ENCODE peak calls at places on chromosomes 7 and 10, in ten cellular contexts. X is A549, F is foreskin fibroblast, K is AG04450, V is left ventricle myocardium inferior, C is cardiac muscle cell, W is trophoblast cell, S is small intestine, H is ascending aorta, G is coronary artery. E is an unnamed sample.
A peak's percentile ranks its signal among the peaks of the same experiment; 100 is the strongest.

GRCh38 chr7:1091019-1091643 is 3.2 kb downstream of the GPER1 start:
- DNase-seq in X (no peak), F (no peak), K (no peak), V (no peak), C (no peak), W (no peak), S (no peak), H (no peak), G (no peak), E (no peak)

GRCh38 chr10:75293456-75293840 is 57.7 kb upstream of the COMTD1 start:
- DNase-seq in X (no peak), F (no peak), K (no peak), V (no peak), C (no peak), W (no peak), S (no peak), H (no peak), G (no peak), E (no peak)

GRCh38 chr10:132291826-132292225 is 15.9 kb downstream of the STK32C start:
- DNase-seq in X (no peak), F (no peak), K (no peak), V (no peak), C (no peak), W (no peak), S (no peak), H (no peak), G (no peak), E (no peak)

GRCh38 chr10:73413108-73413527 is 740 bp downstream of the ANXA7 start:
- DNase-seq in X (peak; percentile 62), F (no peak), K (no peak), V (no peak), C (no peak), W (peak; percentile 73), S (peak; percentile 74), H (no peak), G (no peak), E (no peak)

GRCh38 chr7:99514050-99514449 is 9.6 kb downstream of the ZKSCAN5 start:
- DNase-seq in X (no peak), F (no peak), K (no peak), V (no peak), C (no peak), W (no peak), S (no peak), H (no peak), G (no peak), E (no peak)

GRCh38 chr7:141354251-141354650 is 197.0 kb upstream of the AGK start:
- DNase-seq in X (no peak), F (no peak), K (no peak), V (no peak), C (no peak), W (no peak), S (no peak), H (no peak), G (no peak), E (no peak)

GRCh38 chr10:55274367-55274766 is 473.3 kb upstream of the PCDH15 start:
- DNase-seq in X (no peak), F (no peak), K (no peak), V (no peak), C (no peak), W (no peak), S (no peak), H (no peak), G (no peak), E (no peak)

GRCh38 chr10:33136271-33136670 is 178.2 kb upstream of the ITGB1 start:
- DNase-seq in X (no peak), F (peak; percentile 73), K (no peak), V (no peak), C (no peak), W (no peak), S (peak; percentile 16), H (no peak), G (no peak), E (no peak)

GRCh38 chr10:7561216-7561893 is 105.4 kb downstream of the ITIH5 start:
- DNase-seq in X (no peak), F (no peak), K (no peak), V (peak; percentile 88), C (peak; percentile 73), W (peak; percentile 86), S (no peak), H (no peak), G (no peak), E (no peak)

GRCh38 chr10:90709727-90710126 is 148.1 kb downstream of the HTR7 start:
- DNase-seq in X (no peak), F (no peak), K (no peak), V (no peak), C (no peak), W (no peak), S (no peak), H (no peak), G (no peak), E (no peak)
- H3K4me3 ChIP-seq in X (no peak overlapping the region), F (no peak overlapping the region), K (no peak overlapping the region), V (no peak overlapping the region), C (no peak overlapping the region), W (no peak overlapping the region), S (no peak overlapping the region), H (no peak overlapping the region), G (no peak overlapping the region), E (no peak overlapping the region)

GRCh38 chr7:70502117-70502516 is 629.8 kb upstream of the GALNT17 start:
- DNase-seq in X (no peak), F (no peak), K (no peak), V (no peak), C (no peak), W (no peak), S (no peak), H (no peak), G (no peak), E (no peak)
- H3K4me3 ChIP-seq in X (no peak overlapping the region), F (no peak overlapping the region), K (no peak overlapping the region), V (no peak overlapping the region), C (no peak overlapping the region), W (no peak overlapping the region), S (no peak overlapping the region), H (no peak overlapping the region), G (no peak overlapping the region), E (no peak overlapping the region)

DNA sequence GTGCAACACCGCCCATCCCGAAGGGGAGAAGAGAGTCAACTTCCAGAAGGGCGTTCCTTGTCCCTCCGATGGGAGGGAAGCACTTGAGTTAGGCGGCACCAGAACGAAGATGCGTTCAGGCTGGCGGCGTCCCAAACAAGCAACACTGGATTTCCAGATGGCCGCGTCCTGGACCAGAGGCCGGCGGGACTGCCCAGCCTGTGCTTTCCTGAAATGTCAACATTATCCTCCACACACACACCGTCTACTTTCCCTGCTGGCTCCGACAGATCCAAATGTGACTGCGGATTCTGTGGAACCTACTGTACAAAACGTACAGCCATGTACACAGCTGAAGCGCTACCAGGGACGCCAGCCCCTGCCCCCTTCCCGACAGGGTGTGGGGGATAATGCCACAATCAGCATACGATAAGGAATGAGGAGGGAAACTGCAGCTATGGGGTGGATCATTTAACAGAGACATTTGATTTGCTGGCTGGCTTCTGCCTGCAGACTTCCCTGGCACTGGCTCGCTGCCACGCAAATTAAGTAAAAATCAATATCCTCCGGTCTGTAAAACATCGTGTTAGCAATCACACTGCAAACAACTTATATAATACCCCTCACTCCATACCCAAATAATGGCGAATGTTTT is 82.1 kb downstream of the ZRANB1 start:
- DNase-seq in X (no peak), F (no peak), K (no peak), V (peak; percentile 80), C (no peak), W (no peak), S (peak; percentile 65), H (no peak), G (no peak), E (no peak)
- H3K4me3 ChIP-seq in X (no peak overlapping the region), F (no peak overlapping the region), K (no peak overlapping the region), V (peak overlapping the region; percentile 41), C (no peak overlapping the region), W (no peak overlapping the region), S (no peak overlapping the region), H (no peak overlapping the region), G (peak overlapping the region; percentile 57), E (no peak overlapping the region)

DNA sequence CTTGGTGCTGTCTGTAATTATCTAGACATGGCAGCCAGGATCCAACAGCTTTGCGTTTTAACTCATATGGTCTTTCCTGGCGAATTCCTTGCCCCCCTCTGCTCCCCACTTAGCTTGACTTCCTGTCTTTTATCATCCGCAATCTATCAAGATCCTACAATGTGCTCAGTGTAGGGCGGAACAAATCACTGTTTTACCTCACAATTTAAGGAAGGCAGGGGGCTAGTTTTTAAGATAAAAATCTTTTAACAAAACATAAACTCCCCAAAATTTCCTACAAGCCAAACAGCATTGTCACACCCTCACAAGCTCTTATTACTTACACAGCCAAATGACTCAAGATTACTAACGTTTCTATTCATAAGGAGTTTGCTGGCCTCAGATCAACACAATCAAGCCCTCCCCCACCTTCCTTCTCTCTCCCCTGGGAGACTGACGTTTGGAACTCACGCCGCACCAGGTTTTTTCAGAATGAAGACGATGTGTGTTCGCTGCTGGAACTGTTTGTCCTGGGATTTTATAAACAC is 1.3 kb upstream of the CDK14 start:
- DNase-seq in X (no peak), F (peak; percentile 82), K (no peak), V (peak; percentile 39), C (no peak), W (no peak), S (no peak), H (peak; percentile 18), G (peak; percentile 79), E (no peak)
- H3K4me3 ChIP-seq in X (no peak overlapping the region), F (peak overlapping the region; percentile 94), K (peak overlapping the region; percentile 79), V (peak overlapping the region; percentile 86), C (peak overlapping the region; percentile 90), W (no peak overlapping the region), S (no peak overlapping the region), H (no peak overlapping the region), G (peak overlapping the region; percentile 89), E (no peak overlapping the region)